ENCODE peak calls at places on chromosome 14, in six cellular contexts. J is A549, V is GM12878, H is IMR-90, K is AG09309, B is lower lobe of right lung. X is an unnamed sample.

GRCh38 chr14:92582706-92583452 is 69.3 kb downstream of the RIN3 start:
- DNase-seq in J (no peak), B (no peak), K (no peak), H (no peak), V (peak), X (peak)

GRCh38 chr14:55129086-55129427 is at the start of gene LGALS3:
- DNase-seq in K (no peak), J (peak), B (peak), V (no peak), H (peak), X (peak)

GRCh38 chr14:89630096-89630829 is 213.2 kb upstream of the FOXN3 start:
- DNase-seq in H (no peak), J (no peak), B (no peak), K (no peak), V (no peak), X (no peak)

GRCh38 chr14:30243805-30244204 is 315.2 kb upstream of the G2E3 start:
- DNase-seq in K (peak), B (no peak), H (peak), J (no peak), V (no peak), X (no peak)

GRCh38 chr14:95756127-95756526 is 42.2 kb upstream of the TCL1A start:
- DNase-seq in J (no peak), H (no peak), K (no peak), V (no peak), B (no peak), X (no peak)

GRCh38 chr14:22699801-22700564 is 55.8 kb upstream of the OR6J1 start:
- DNase-seq in J (no peak), B (no peak), V (no peak), K (no peak), H (no peak), X (no peak)

GRCh38 chr14:79011091-79011919 is 841.1 kb downstream of the NRXN3 start:
- DNase-seq in H (peak), B (no peak), K (no peak), J (peak), V (no peak), X (peak)

GRCh38 chr14:95291859-95292542 is 27.7 kb downstream of the CLMN start:
- DNase-seq in V (no peak), B (no peak), H (peak), K (no peak), J (no peak), X (peak)

GRCh38 chr14:24255931-24256696 is 6.9 kb downstream of the TGM1 start:
- DNase-seq in H (no peak), B (no peak), V (no peak), J (no peak), K (no peak), X (no peak)

GRCh38 chr14:71290960-71291466 is 383.8 kb downstream of the PCNX1 start:
- DNase-seq in H (peak), B (no peak), K (peak), J (peak), V (peak), X (peak)

GRCh38 chr14:57462551-57462950 is 31.1 kb downstream of the CCDC198 start:
- DNase-seq in B (no peak), V (no peak), K (no peak), J (peak), H (no peak), X (no peak)

GRCh38 chr14:105879503-105879866 is 353.1 kb downstream of the TMEM121 start:
- DNase-seq in V (no peak), H (no peak), K (no peak), B (no peak), J (no peak), X (no peak)

GRCh38 chr14:106372870-106373657 is 846.7 kb downstream of the TMEM121 start:
- DNase-seq in V (no peak), J (peak), B (peak), K (no peak), H (no peak), X (peak)

GRCh38 chr14:23551266-23552028 is at the start of gene ZFHX2:
- DNase-seq in K (no peak), B (peak), V (no peak), J (peak), H (peak), X (peak)

GRCh38 chr14:54435500-54435981 is 5.6 kb downstream of the CNIH1 start:
- DNase-seq in H (peak), K (peak), V (no peak), B (no peak), J (no peak), X (peak)

GRCh38 chr14:75522919-75523318 is 650 bp downstream of the BATF start:
- DNase-seq in B (no peak), H (no peak), V (no peak), K (no peak), J (no peak), X (no peak)
- H3K4me3 ChIP-seq in B (peak), H (no peak), V (peak), K (no peak), J (no peak), X (peak)

DNA sequence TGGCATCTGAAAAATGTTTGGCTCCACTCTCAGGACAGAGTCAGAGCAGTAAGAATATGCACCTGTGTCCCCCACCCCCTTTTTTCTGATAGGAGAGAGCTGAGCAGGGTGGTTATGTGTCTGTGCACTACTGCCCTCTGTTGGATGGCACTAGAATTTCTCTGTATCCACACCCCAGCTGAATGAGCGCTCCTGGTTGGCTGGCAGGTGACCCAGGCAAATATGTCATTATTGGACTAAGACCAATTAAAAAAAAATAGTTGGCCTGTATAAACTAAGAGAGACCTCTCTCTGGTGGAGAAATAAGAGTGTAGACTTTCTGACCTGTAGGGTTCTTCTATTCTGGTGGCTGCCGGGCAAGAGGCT is 107.0 kb downstream of the PTCSC3 start:
- DNase-seq in B (peak), H (peak), K (no peak), V (no peak), J (peak), X (peak)
- TF ChIP-seq CTCF in B (peak), H (peak), K (peak), V (peak), J (peak), X (peak)

GRCh38 chr14:103073876-103074698 is 9.9 kb upstream of the LBHD2 start:
- DNase-seq in V (no peak), B (no peak), J (no peak), K (no peak), H (no peak), X (peak)
- H3K4me3 ChIP-seq in V (no peak), B (no peak), J (peak), K (no peak), H (no peak), X (no peak)

GRCh38 chr14:68939893-68940613 is 39.0 kb downstream of the ACTN1 start:
- DNase-seq in J (peak), H (peak), K (peak), V (no peak), B (no peak), X (no peak)

GRCh38 chr14:68943107-68943506 is 36.0 kb downstream of the ACTN1 start:
- DNase-seq in V (no peak), B (no peak), H (peak), K (no peak), J (no peak), X (no peak)

GRCh38 chr14:68942281-68943035 is 36.6 kb downstream of the ACTN1 start:
- DNase-seq in H (peak), K (no peak), J (no peak), B (no peak), V (no peak), X (no peak)

GRCh38 chr14:68940614-68941185 is 38.4 kb downstream of the ACTN1 start:
- DNase-seq in K (no peak), B (no peak), V (no peak), H (no peak), J (no peak), X (no peak)

GRCh38 chr14:68941820-68942219 is 37.3 kb downstream of the ACTN1 start:
- DNase-seq in K (peak), V (no peak), B (no peak), H (peak), J (peak), X (no peak)
- TF ChIP-seq CTCF in K (peak), V (no peak), B (no peak), H (peak), J (peak), X (peak)

DNA sequence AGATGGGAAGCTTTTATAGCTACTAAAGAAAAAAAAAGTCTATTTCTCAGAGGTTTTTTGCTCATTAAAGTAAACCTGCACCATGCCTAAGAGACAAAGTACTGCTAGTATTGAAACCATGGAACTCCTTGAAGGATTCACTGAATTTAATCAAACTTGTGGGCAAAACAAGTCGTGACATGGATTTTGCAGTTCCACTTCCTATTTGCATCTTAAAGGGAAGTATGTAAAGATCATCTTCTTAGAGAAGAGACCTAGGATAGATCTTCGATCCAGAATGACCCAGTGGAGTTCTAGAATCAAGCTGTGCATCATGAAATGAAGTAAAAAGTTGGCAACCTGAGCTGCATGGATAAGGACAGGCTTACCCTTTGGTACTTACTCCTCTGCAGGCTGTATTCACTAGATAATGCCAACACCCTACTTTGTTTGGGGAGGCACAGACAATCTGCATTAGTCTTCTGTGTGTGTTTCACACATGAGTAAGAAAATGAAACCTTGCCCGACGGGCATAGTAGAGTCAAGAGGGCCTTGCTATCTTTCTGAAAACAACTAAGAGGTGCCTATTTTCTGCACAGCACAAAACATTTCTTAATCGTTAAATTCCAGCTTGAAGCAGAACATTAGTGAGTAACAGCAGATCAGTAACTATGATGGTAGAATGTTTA is 1.9 kb downstream of the GNG2 start:
- DNase-seq in J (no peak), K (no peak), B (no peak), V (no peak), H (peak), X (peak)
- H3K4me3 ChIP-seq in J (no peak), K (no peak), B (peak), V (peak), H (peak), X (peak)

DNA sequence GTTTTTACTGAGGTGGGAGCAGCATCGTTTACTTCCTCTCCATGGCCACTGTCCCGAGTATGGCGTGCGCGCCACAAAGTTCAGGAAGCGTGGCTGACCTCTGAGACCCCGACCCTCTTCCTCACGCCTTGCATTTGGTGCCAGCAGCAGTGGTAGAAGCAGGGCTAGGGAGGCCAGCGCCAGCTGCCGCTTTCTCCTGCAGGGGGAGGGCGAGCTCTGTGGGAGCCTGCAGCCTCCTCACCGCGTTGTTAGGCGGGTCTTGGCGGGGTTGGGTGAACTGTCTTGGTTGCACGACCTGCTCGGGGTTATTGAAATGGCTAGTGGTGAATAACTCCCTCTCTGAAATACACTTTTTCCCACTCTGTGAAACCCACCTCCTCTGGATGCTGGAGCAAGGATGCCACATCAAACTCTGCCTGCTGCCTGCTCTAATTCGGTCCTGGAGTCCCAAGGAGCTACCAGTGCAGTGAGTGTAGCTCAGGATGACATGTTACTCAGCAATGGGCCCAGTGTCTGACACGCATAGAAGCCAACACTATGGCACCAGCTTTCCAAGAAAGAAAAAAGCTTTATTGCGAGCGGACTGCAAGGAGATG is 22.3 kb upstream of the TDRD9 start:
- DNase-seq in B (peak), K (no peak), J (no peak), H (no peak), V (no peak), X (no peak)
- TF ChIP-seq CTCF in B (no peak), K (no peak), J (no peak), H (no peak), V (peak), X (peak)

DNA sequence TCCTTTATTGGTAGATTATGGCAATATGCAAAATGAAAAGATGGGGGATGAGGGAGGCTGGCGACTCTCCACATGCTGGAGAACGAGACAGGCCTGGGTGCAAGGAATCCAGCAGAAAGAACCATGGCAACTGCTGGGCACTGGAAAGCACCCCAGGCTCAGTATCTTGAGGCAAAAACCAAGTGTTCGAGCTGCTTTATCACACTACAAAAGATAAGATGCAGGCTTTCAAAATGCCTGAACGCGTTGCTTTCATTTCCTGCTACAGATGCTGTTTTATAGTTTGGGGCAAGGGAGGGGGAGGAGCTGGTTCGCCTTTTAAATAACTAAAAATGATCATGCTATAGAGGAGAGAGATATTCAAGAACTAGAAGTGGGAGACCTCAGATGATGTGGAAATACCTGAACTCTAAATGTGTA is 38.9 kb downstream of the NIN start:
- DNase-seq in K (no peak), H (no peak), J (no peak), B (no peak), V (no peak), X (peak)
- H3K4me3 ChIP-seq in K (no peak), H (no peak), J (no peak), B (no peak), V (peak), X (peak)

GRCh38 chr14:82854131-82854530 is 1320.5 kb upstream of the SEL1L start:
- DNase-seq in J (no peak), B (no peak), K (no peak), H (no peak), V (no peak), X (no peak)
- TF ChIP-seq CTCF in J (no peak), B (no peak), K (no peak), H (no peak), V (no peak), X (no peak)

DNA sequence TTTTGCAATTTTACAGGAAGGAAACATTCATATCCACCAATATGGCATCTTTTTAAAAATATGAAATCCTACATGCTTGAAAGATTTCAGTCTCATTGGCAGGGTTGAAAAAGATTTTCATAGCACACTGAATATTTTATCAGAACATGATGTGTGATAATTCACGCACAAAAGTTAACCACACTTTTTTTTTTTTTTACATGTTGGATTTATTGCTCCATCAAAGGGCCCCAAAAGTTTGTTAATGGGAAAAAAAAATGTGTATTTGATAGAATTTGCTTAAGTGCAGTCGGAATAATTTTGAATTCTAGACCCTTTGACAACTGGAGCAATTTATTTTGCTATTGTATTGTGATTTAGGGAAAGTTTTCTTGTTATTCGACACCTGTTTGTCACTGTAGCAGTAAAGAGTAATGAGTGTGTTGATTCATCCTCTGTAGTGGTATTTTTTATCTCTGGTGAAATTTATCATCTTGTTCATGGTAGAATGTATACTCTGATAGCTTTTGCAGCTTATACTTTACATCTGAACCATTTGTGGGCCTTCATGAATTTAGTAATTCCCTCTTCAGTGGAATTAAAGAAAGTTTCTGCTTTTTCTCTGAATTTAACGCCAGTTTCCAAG is 1.1 kb downstream of the EML1 start:
- DNase-seq in B (no peak), J (no peak), H (no peak), V (no peak), K (no peak), X (no peak)
- H3K4me3 ChIP-seq in B (peak), J (peak), H (peak), V (peak), K (peak), X (no peak)

X was measured in GM12865.